ENCODE peak calls at places on chromosome 19, in five cellular contexts. W is activated gamma-delta T cell treated with anti-CD3 and anti-CD28 coated beads, Interleukin-2, amount 50 U/mL, for 16 hours; T is ELR; E is caudate nucleus; S is stimulated activated CD8-positive, alpha-beta memory T cell treated with anti-CD3 and anti-CD28 coated beads, Interleukin-12 subunit alpha, Interleukin-12 subunit beta, amount 100 ng/mL, for 4 hours. U is an unnamed sample.

GRCh38 chr19:6738726-6739389 is 622 bp upstream of the TRIP10 start:
- DNase-seq in W (peak; percentile 12), T (peak; percentile 51), E (no peak), S (no peak), U (no peak)

GRCh38 chr19:19040417-19040816 is 7.0 kb downstream of the ARMC6 start:
- DNase-seq in W (no peak), T (peak; percentile 51), E (no peak), S (no peak), U (no peak)

GRCh38 chr19:7781157-7781556 is 18.1 kb downstream of the CLEC4M start:
- DNase-seq in W (no peak), T (peak; percentile 31), E (no peak), S (no peak), U (no peak)

GRCh38 chr19:44051654-44052402 is at the start of gene ZNF223:
- DNase-seq in W (peak; percentile 49), T (peak; percentile 91), E (peak; percentile 97), S (peak; percentile 50), U (peak; percentile 65)

GRCh38 chr19:5718579-5719273 is 1.2 kb downstream of the LONP1 start:
- DNase-seq in W (peak; percentile 29), T (peak; percentile 86), E (no peak), S (no peak), U (no peak)

GRCh38 chr19:32914879-32915278 is 45.3 kb upstream of the SLC7A9 start:
- DNase-seq in W (no peak), T (peak; percentile 9), E (no peak), S (no peak), U (no peak)

GRCh38 chr19:19540707-19541515 is 2.8 kb downstream of the CILP2 start:
- DNase-seq in W (peak; percentile 52), T (peak; percentile 60), E (no peak), S (peak; percentile 46), U (no peak)

GRCh38 chr19:46839752-46840151 is 10.9 kb downstream of the AP2S1 start:
- DNase-seq in W (no peak), T (no peak), E (no peak), S (no peak), U (no peak)

GRCh38 chr19:38211779-38212178 is 12.2 kb downstream of the DPF1 start:
- DNase-seq in W (no peak), T (no peak), E (no peak), S (no peak), U (no peak)

GRCh38 chr19:49847731-49848696 is 2.9 kb upstream of the PTOV1 start:
- DNase-seq in W (no peak), T (peak; percentile 94), E (no peak), S (no peak), U (no peak)

GRCh38 chr19:15644066-15644741 is 3.5 kb downstream of the CYP4F3 start:
- DNase-seq in W (no peak), T (no peak), E (no peak), S (no peak), U (no peak)

GRCh38 chr19:16315825-16316505 is 8.7 kb upstream of the KLF2 start:
- DNase-seq in W (no peak), T (peak; percentile 91), E (no peak), S (no peak), U (no peak)

GRCh38 chr19:33702606-33703437 is 81.1 kb downstream of the CHST8 start:
- DNase-seq in W (no peak), T (no peak), E (no peak), S (no peak), U (no peak)

GRCh38 chr19:51681286-51681956 is 11.7 kb upstream of the SPACA6 start:
- DNase-seq in W (no peak), T (peak; percentile 15), E (no peak), S (no peak), U (no peak)

GRCh38 chr19:1509589-1510441 is 3.0 kb downstream of the ADAMTSL5 start:
- DNase-seq in W (no peak), T (no peak), E (no peak), S (no peak), U (no peak)

U was measured in NCI-H1417 treated with DMSO at 0.1 percent for 48 hours.